ENCODE peak calls at places on chromosomes 11 and 22, in seven cellular contexts. E is upper lobe of right lung, T is PC-3, N is thoracic aorta, F is hepatocyte, G is lower leg skin, W is adrenal gland. C is an unnamed sample.
A peak's percentile ranks its signal among the peaks of the same experiment; 100 is the strongest.

GRCh38 chr22:49643998-49644397 is 183.7 kb downstream of the BRD1 start:
- DNase-seq in E (no peak), T (no peak), N (no peak), F (no peak), G (no peak), W (no peak), C (no peak)

GRCh38 chr11:2750601-2751522 is 51.1 kb upstream of the KCNQ1OT1 start:
- DNase-seq in E (peak; percentile 56), T (no peak), N (no peak), F (no peak), G (no peak), W (peak; percentile 13), C (no peak)

GRCh38 chr11:67055812-67056211 is 835 bp upstream of the RHOD start:
- DNase-seq in E (peak; percentile 79), T (peak; percentile 70), N (no peak), F (peak; percentile 86), G (no peak), W (no peak), C (no peak)

GRCh38 chr11:83791557-83791956 is 505.4 kb upstream of the CCDC90B start:
- DNase-seq in E (no peak), T (no peak), N (no peak), F (no peak), G (no peak), W (no peak), C (no peak)

GRCh38 chr11:7548659-7549283 is 35.0 kb downstream of the PPFIBP2 start:
- DNase-seq in E (no peak), T (peak; percentile 52), N (no peak), F (peak; percentile 47), G (no peak), W (no peak), C (no peak)

GRCh38 chr11:80320226-80320625 is 879.4 kb upstream of the TENM4 start:
- DNase-seq in E (no peak), T (no peak), N (no peak), F (no peak), G (no peak), W (no peak), C (no peak)

GRCh38 chr11:50412832-50413231 is 380.2 kb downstream of the OR4C45 start:
- DNase-seq in E (no peak), T (no peak), N (no peak), F (no peak), G (no peak), W (no peak), C (no peak)

GRCh38 chr11:22624742-22625447 is 728 bp downstream of the FANCF start:
- DNase-seq in E (peak; percentile 84), T (peak; percentile 60), N (no peak), F (peak; percentile 85), G (peak; percentile 39), W (peak; percentile 56), C (no peak)

GRCh38 chr11:60910281-60910687 is 3.7 kb upstream of the TMEM109 start:
- DNase-seq in E (no peak), T (no peak), N (no peak), F (no peak), G (no peak), W (no peak), C (peak; percentile 53)

GRCh38 chr11:7605544-7605943 is 67.8 kb downstream of the CYB5R2 start:
- DNase-seq in E (no peak), T (peak; percentile 35), N (no peak), F (peak; percentile 63), G (no peak), W (no peak), C (no peak)

GRCh38 chr11:106998126-106998525 is 20.1 kb downstream of the GUCY1A2 start:
- DNase-seq in E (no peak), T (no peak), N (no peak), F (no peak), G (no peak), W (no peak), C (no peak)

GRCh38 chr11:10050561-10050960 is 243.5 kb downstream of the SBF2 start:
- DNase-seq in E (no peak), T (peak; percentile 85), N (no peak), F (peak; percentile 21), G (no peak), W (no peak), C (no peak)

GRCh38 chr11:131157678-131158077 is 212.7 kb upstream of the NTM start:
- DNase-seq in E (no peak), T (no peak), N (no peak), F (no peak), G (no peak), W (no peak), C (no peak)

GRCh38 chr11:1026163-1026450 is 10.4 kb downstream of the MUC6 start:
- DNase-seq in E (no peak), T (no peak), N (no peak), F (no peak), G (no peak), W (no peak), C (no peak)

GRCh38 chr22:50606561-50607365 is 6.2 kb downstream of the MAPK8IP2 start:
- DNase-seq in E (no peak), T (no peak), N (no peak), F (no peak), G (no peak), W (no peak), C (no peak)

GRCh38 chr22:25097006-25097405 is 102.7 kb upstream of the CRYBB3 start:
- DNase-seq in E (no peak), T (no peak), N (no peak), F (no peak), G (no peak), W (no peak), C (no peak)

GRCh38 chr11:66011239-66011784 is 496 bp upstream of the CST6 start:
- DNase-seq in E (peak; percentile 83), T (peak; percentile 98), N (no peak), F (peak; percentile 73), G (no peak), W (no peak), C (no peak)

GRCh38 chr22:26323013-26323412 is 106.0 kb upstream of the ASPHD2 start:
- DNase-seq in E (no peak), T (no peak), N (no peak), F (no peak), G (no peak), W (no peak), C (no peak)

GRCh38 chr11:120740424-120740823 is 228.9 kb downstream of the GRIK4 start:
- DNase-seq in E (no peak), T (no peak), N (no peak), F (no peak), G (no peak), W (no peak), C (no peak)
- TF ChIP-seq CTCF in E (no peak), T (no peak), N (no peak), F (no peak), G (no peak), W (no peak), C (no peak)

DNA sequence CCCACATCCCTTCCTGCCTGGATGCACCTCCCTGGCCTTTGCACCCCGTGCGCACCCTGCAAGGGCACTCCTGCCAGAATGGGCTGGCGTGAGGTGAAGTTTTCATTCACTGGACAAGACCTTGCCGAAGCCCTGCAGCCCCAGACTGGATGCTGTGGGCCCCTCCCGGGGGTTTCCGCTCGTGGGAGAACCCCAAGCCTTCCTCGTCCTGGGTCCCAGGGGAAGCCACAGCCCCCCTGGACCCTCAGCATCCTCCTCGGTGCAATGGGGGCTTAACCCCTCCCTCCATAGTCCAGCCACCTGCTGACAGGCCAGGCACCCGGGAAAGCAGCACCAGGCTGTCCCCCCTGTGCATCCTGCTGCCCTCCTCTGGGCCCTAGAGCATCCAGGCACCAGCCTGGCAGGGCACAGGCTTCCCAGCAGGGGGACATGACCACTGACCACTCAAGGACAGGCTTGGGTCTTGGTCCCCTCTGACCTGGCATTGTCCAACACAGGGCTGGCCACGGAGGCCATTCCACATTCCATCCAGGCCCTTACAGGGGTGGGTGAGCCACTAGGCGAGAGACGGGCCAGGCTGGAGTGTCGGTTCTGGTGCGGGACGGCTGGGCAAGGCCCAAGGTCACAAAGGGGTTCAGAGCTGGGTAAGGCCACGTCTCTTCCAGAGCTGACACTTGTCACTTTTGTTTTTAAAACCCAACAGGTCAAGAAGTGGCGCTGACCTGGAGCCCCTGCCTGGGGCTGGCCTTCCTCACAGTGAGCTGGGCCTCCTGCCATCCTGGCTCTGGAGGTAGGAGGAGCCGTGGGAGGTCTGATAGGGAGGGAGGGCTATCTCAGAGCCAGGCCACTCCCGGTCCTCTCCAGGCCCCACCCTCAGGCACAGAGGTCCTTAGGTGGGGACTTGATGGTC is 41.5 kb upstream of the PPARA start:
- DNase-seq in E (no peak), T (peak; percentile 34), N (no peak), F (peak; percentile 56), G (no peak), W (peak; percentile 82), C (no peak)
- TF ChIP-seq CTCF in E (no peak), T (no peak), N (no peak), F (no peak), G (no peak), W (peak; percentile 18), C (no peak)

GRCh38 chr11:12171921-12172320 is 61.5 kb downstream of the MICAL2 start:
- DNase-seq in E (peak; percentile 11), T (no peak), N (no peak), F (no peak), G (no peak), W (no peak), C (no peak)

GRCh38 chr11:12173111-12173510 is 62.7 kb downstream of the MICAL2 start:
- DNase-seq in E (no peak), T (no peak), N (no peak), F (no peak), G (no peak), W (no peak), C (no peak)

GRCh38 chr11:12174145-12175143 is 64.1 kb downstream of the MICAL2 start:
- DNase-seq in E (no peak), T (peak; percentile 66), N (no peak), F (no peak), G (no peak), W (no peak), C (no peak)

GRCh38 chr11:12170984-12171383 is 60.6 kb downstream of the MICAL2 start:
- DNase-seq in E (peak; percentile 56), T (no peak), N (no peak), F (peak; percentile 39), G (no peak), W (peak; percentile 42), C (no peak)

GRCh38 chr11:12172493-12173013 is 62.2 kb downstream of the MICAL2 start:
- DNase-seq in E (peak; percentile 27), T (no peak), N (no peak), F (no peak), G (no peak), W (no peak), C (no peak)
- TF ChIP-seq CTCF in E (no peak), T (no peak), N (no peak), F (no peak), G (no peak), W (no peak), C (no peak)

DNA sequence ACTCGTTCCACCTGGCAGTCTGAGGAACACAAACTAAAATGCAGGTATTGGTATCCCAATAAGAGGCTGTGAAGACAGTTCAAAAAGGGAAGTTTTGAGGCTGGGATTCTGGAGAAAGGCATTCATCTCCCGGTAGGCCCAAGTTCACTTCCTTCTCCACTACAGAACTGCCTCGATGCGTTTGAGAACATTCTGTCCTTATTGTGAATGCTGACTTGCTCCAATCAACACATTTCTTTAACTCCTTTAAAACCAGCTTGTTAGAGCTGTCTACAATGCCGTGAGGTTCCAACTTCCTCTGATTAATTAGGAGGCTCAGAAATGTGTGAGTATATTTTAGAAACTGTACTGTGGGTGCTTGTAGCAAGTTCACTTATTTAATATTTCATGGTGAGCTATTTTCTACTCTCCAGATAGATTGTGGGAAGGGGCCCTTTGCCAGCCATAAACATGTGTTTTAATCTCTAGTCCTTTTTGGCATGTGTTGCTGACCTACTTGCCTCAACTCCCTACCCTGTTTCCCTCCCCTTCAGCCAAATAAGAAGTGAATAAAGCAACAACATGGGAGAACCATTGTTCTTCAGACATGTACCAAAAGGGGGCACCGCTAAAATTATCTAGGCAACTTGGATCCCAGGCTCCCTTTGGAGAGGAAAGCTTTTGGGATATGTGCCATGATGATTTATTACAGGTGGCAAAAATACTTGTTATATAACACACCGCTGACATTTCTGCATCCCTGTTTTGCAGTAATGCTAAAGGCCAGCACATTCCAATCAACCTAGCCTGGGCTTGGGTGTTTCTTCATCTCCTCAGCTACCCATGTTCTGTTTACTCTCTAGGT is 245.6 kb downstream of the BLID start:
- DNase-seq in E (no peak), T (peak; percentile 53), N (no peak), F (no peak), G (peak; percentile 53), W (peak; percentile 29), C (no peak)
- TF ChIP-seq CTCF in E (no peak), T (peak; percentile 57), N (peak; percentile 4), F (no peak), G (no peak), W (no peak), C (no peak)